ENCODE peak calls at places on chromosome 18, in ten cellular contexts. L, U, B, P, X, V, Z, F, I and H are unnamed samples.

GRCh38 chr18:79365701-79366100 is 30.0 kb upstream of the NFATC1 start:
- DNase-seq in U (no peak), F (no peak), I (no peak), X (no peak), L (no peak), B (no peak), P (no peak), Z (peak), V (no peak), H (no peak)

GRCh38 chr18:8283901-8284585 is 325.2 kb upstream of the RAB12 start:
- DNase-seq in P (peak), V (no peak), B (no peak), Z (peak), L (no peak), U (no peak), I (peak), X (no peak), F (no peak), H (no peak)

GRCh38 chr18:79506191-79507075 is 110.7 kb downstream of the NFATC1 start:
- DNase-seq in P (peak), B (peak), X (no peak), L (peak), Z (no peak), V (no peak), I (peak), F (no peak), U (peak), H (no peak)

GRCh38 chr18:55097406-55098170 is 138.3 kb upstream of the CCDC68 start:
- DNase-seq in Z (no peak), X (no peak), P (peak), L (no peak), V (no peak), F (peak), B (peak), U (no peak), I (peak), H (no peak)

GRCh38 chr18:48955528-48956261 is 4.9 kb upstream of the SMAD7 start:
- DNase-seq in X (peak), Z (peak), V (no peak), U (peak), I (peak), P (peak), B (peak), F (no peak), L (peak), H (no peak)

GRCh38 chr18:80163183-80163582 is 54.1 kb downstream of the ADNP2 start:
- DNase-seq in L (no peak), B (no peak), V (no peak), X (no peak), I (no peak), F (no peak), U (no peak), Z (no peak), P (no peak), H (no peak)

GRCh38 chr18:28005164-28005563 is 171.8 kb downstream of the CDH2 start:
- DNase-seq in F (no peak), I (no peak), L (no peak), U (no peak), X (no peak), P (no peak), Z (no peak), B (no peak), V (no peak), H (no peak)

GRCh38 chr18:71784777-71785176 is 759.4 kb downstream of the CBLN2 start:
- DNase-seq in U (no peak), Z (no peak), X (no peak), B (no peak), L (no peak), V (peak), F (peak), I (no peak), P (peak), H (peak)

GRCh38 chr18:75654928-75655745 is 227.6 kb upstream of the SMIM21 start:
- DNase-seq in B (peak), V (no peak), U (no peak), Z (no peak), L (no peak), F (no peak), I (no peak), P (no peak), X (no peak), H (no peak)

GRCh38 chr18:76958692-76959341 is 136.5 kb downstream of the ZNF236 start:
- DNase-seq in Z (no peak), I (no peak), L (no peak), F (no peak), B (no peak), U (peak), P (peak), V (no peak), X (no peak), H (no peak)

GRCh38 chr18:66534110-66534509 is 69.8 kb downstream of the CDH19 start:
- DNase-seq in V (no peak), F (no peak), B (no peak), X (no peak), Z (no peak), U (no peak), L (no peak), I (no peak), P (no peak), H (no peak)

GRCh38 chr18:53657257-53657656 is 567.2 kb downstream of the MBD2 start:
- DNase-seq in B (no peak), L (no peak), Z (no peak), U (no peak), P (no peak), X (no peak), I (no peak), V (no peak), F (no peak), H (no peak)

GRCh38 chr18:39186008-39186407 is 1620.4 kb upstream of the CELF4 start:
- DNase-seq in Z (no peak), L (no peak), X (no peak), V (no peak), F (no peak), I (no peak), B (no peak), U (no peak), P (no peak), H (no peak)

GRCh38 chr18:56727399-56727798 is 76.2 kb downstream of the WDR7 start:
- DNase-seq in B (no peak), X (no peak), F (no peak), I (no peak), V (no peak), L (no peak), P (no peak), Z (no peak), U (no peak), H (no peak)

GRCh38 chr18:23740105-23740830 is 51.0 kb downstream of the LAMA3 start:
- DNase-seq in L (no peak), Z (no peak), X (peak), U (no peak), B (peak), I (peak), V (no peak), F (peak), P (peak), H (peak)

GRCh38 chr18:68500551-68500950 is 214.4 kb downstream of the TMX3 start:
- DNase-seq in U (no peak), I (no peak), P (no peak), B (no peak), Z (no peak), V (no peak), X (no peak), L (no peak), F (no peak), H (no peak)

GRCh38 chr18:48367557-48367956 is 41.6 kb downstream of the ZBTB7C start:
- DNase-seq in V (no peak), P (no peak), U (no peak), F (no peak), B (no peak), L (no peak), I (no peak), Z (no peak), X (no peak), H (no peak)

GRCh38 chr18:59264136-59264571 is 9.1 kb downstream of the RAX start:
- DNase-seq in I (no peak), X (no peak), L (no peak), V (no peak), F (no peak), U (no peak), Z (no peak), B (no peak), P (no peak), H (no peak)

GRCh38 chr18:46506974-46507373 is 150.0 kb downstream of the LOXHD1 start:
- DNase-seq in L (no peak), X (no peak), P (no peak), B (no peak), I (no peak), U (no peak), Z (no peak), F (no peak), V (no peak), H (no peak)

GRCh38 chr18:26003391-26003790 is 87.0 kb downstream of the SS18 start:
- DNase-seq in I (no peak), P (peak), L (no peak), X (peak), Z (no peak), V (no peak), B (no peak), U (no peak), F (no peak), H (peak)

GRCh38 chr18:77113361-77114069 is 19.1 kb downstream of the MBP start:
- DNase-seq in L (no peak), V (no peak), X (no peak), P (no peak), B (peak), Z (no peak), U (no peak), I (no peak), F (no peak), H (no peak)

DNA sequence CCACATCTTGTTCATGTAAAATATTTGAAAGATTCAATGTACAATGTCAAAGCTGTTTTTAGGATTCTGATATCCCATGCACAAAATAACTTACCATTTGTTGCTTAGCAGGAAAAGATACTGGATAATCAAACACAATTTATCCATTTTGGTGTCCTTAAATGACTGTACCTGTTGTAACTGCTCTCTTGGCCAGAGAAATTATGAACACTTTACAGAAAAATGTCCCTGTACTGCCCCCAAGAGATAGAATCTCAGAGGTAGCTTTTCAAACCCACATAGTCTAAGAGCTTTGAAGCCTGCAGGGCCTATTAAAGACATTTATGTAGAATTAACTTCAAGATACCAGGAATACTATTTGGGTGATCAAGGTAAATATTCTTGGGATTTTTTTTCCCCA is 12.2 kb upstream of the ME2 start:
- DNase-seq in Z (no peak), X (no peak), I (peak), L (no peak), B (no peak), U (no peak), P (peak), F (no peak), V (peak), H (peak)
- TF ChIP-seq CTCF in Z (peak), X (no peak), I (no peak), L (no peak), B (no peak), U (peak), P (peak), F (peak), V (no peak), H (peak)

GRCh38 chr18:34867520-34867919 is 157.4 kb downstream of the DTNA start:
- DNase-seq in V (no peak), U (peak), L (no peak), Z (no peak), P (peak), X (no peak), I (no peak), B (peak), F (peak), H (no peak)

GRCh38 chr18:34866310-34866709 is 156.2 kb downstream of the DTNA start:
- DNase-seq in F (no peak), P (no peak), I (no peak), Z (no peak), L (no peak), X (no peak), B (no peak), U (no peak), V (no peak), H (no peak)

GRCh38 chr18:34870916-34871315 is 160.8 kb downstream of the DTNA start:
- DNase-seq in I (no peak), B (no peak), Z (no peak), U (no peak), X (no peak), P (no peak), V (no peak), L (no peak), F (no peak), H (no peak)

GRCh38 chr18:34864836-34865497 is 154.9 kb downstream of the DTNA start:
- DNase-seq in Z (no peak), X (no peak), V (no peak), U (no peak), P (no peak), I (no peak), L (no peak), B (no peak), F (no peak), H (no peak)

DNA sequence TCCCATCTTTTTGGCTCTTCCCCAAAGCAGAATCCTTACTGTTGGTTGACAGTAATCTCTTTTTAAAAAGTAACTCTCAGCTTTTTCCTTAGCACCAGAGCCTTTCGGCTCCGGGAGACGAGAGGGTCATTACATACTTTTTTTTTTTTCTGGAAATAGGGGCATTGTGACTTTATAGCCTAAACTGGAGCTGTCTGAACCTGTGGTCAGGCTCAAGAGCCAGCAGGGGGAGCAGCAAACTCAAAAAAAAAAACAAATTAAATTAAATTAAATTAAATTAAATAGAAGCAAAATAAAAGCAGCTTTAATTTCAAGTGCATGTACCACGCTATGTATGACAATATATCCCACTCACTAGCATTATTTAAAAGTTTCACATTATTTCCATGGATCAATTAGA is 156.6 kb downstream of the DTNA start:
- DNase-seq in P (peak), U (no peak), I (peak), V (no peak), L (no peak), Z (peak), X (no peak), F (no peak), B (no peak), H (peak)
- TF ChIP-seq CTCF in P (peak), U (peak), I (peak), V (no peak), L (no peak), Z (peak), X (no peak), F (peak), B (no peak), H (peak)

GRCh38 chr18:11105463-11105862 is 43.9 kb downstream of the PIEZO2 start:
- DNase-seq in L (no peak), B (no peak), X (no peak), I (no peak), Z (no peak), P (no peak), V (no peak), F (no peak), U (no peak), H (no peak)
- TF ChIP-seq CTCF in L (no peak), B (no peak), X (no peak), I (no peak), Z (no peak), P (no peak), V (no peak), F (no peak), U (no peak), H (no peak)

GRCh38 chr18:36897253-36897652 is 68.3 kb downstream of the KIAA1328 start:
- DNase-seq in L (no peak), F (no peak), I (no peak), P (no peak), V (no peak), U (no peak), B (no peak), X (no peak), Z (no peak), H (no peak)

GRCh38 chr18:36903215-36903928 is 74.4 kb downstream of the KIAA1328 start:
- DNase-seq in F (no peak), X (no peak), L (no peak), U (no peak), Z (peak), I (peak), B (no peak), P (peak), V (no peak), H (peak)

GRCh38 chr18:36901277-36901701 is 72.4 kb downstream of the KIAA1328 start:
- DNase-seq in P (peak), X (no peak), U (no peak), F (no peak), B (no peak), V (no peak), I (peak), Z (peak), L (no peak), H (peak)

GRCh38 chr18:36895606-36896005 is 66.7 kb downstream of the KIAA1328 start:
- DNase-seq in U (no peak), B (no peak), F (no peak), P (no peak), X (no peak), L (no peak), Z (no peak), I (no peak), V (no peak), H (no peak)

DNA sequence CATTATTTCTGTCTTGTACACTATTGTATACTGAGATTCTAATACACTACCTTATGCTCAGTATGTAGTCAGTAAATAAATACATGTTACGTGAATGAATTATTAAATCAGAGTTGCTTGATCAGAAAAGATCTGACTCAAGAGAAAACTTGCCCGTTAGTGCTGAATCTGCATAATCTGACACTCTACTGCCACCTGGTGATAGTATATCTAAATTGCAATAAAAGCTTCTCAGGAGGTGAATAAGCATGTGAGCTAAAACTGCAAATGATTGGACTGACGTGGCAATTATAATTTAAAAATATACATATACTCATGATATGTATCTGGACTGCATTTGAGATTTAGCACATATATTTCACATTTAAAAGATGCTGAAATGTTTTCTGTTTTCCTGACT is 70.4 kb downstream of the KIAA1328 start:
- DNase-seq in X (no peak), Z (peak), F (peak), L (no peak), U (no peak), B (no peak), I (peak), P (peak), V (no peak), H (peak)
- TF ChIP-seq CTCF in X (peak), Z (peak), F (peak), L (no peak), U (no peak), B (no peak), I (peak), P (peak), V (no peak), H (peak)

GRCh38 chr18:33404244-33404873 is 36.2 kb downstream of the CCDC178 start:
- DNase-seq in P (peak), U (no peak), I (no peak), F (no peak), B (no peak), X (no peak), L (no peak), V (peak), Z (no peak), H (no peak)
- TF ChIP-seq CTCF in P (peak), U (no peak), I (peak), F (no peak), B (no peak), X (peak), L (no peak), V (no peak), Z (peak), H (peak)

DNA sequence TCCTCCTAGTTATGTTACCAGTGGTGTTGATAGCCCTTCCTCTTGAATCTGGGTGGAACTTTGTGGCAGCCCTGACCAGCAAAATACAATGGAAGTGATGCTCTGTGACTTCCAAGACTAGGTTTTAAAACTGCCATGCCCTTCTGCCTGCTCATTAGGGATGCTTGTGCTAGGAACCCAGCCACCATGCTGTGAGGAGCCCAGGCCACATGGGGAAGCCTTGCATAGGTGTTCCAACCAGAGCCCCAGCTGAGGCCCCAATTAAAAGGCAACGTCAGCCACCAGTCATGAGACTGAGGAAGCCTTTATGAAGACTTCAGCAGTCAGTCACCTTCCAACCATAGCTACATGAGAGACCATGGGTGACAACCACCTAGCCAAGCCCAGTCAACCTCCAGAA is 14.0 kb upstream of the MAPRE2 start:
- DNase-seq in U (no peak), B (no peak), X (no peak), L (no peak), Z (no peak), F (no peak), V (no peak), I (no peak), P (no peak), H (no peak)
- TF ChIP-seq CTCF in U (no peak), B (no peak), X (no peak), L (no peak), Z (no peak), F (no peak), V (no peak), I (no peak), P (no peak), H (no peak)

DNA sequence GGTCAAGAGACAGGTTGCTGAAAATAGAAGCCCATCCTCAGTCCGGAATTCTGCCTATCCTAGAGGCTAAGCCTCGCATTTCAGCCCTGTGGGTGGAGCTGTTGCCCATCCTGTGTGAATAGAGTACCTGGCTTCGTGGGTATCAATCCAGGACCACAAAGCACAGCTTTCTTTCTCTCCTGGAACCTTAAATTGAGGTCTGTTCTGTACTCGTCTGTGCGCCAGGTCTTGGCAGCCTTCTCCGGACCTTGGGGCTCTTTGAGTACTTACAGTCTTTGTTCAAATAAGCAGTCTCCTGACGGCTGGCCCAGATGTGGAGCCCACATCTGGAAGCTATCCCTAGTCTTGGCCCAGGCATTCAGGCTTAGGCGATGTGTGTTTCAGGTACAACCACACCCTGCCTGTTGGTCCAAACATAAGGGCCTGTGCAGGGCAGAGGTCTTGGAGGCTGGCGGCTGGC is 294.3 kb downstream of the BCL2 start:
- DNase-seq in P (peak), B (peak), V (no peak), Z (no peak), L (no peak), U (peak), I (no peak), F (peak), X (no peak), H (peak)
- TF ChIP-seq CTCF in P (peak), B (peak), V (no peak), Z (peak), L (no peak), U (peak), I (peak), F (no peak), X (no peak), H (peak)

GRCh38 chr18:58128286-58129018 is 84.4 kb downstream of the NEDD4L start:
- DNase-seq in B (no peak), U (no peak), V (no peak), X (peak), Z (peak), P (no peak), I (peak), F (no peak), L (no peak), H (no peak)

GRCh38 chr18:58125756-58126155 is 81.7 kb downstream of the NEDD4L start:
- DNase-seq in X (no peak), B (no peak), Z (no peak), I (no peak), U (no peak), L (no peak), F (no peak), V (no peak), P (no peak), H (no peak)

GRCh38 chr18:58124475-58124874 is 80.4 kb downstream of the NEDD4L start:
- DNase-seq in Z (no peak), P (no peak), F (no peak), I (no peak), L (no peak), B (no peak), U (no peak), V (no peak), X (no peak), H (no peak)

GRCh38 chr18:58129019-58129374 is 85.0 kb downstream of the NEDD4L start:
- DNase-seq in U (no peak), V (no peak), L (no peak), X (peak), I (no peak), F (no peak), Z (no peak), B (no peak), P (no peak), H (no peak)

DNA sequence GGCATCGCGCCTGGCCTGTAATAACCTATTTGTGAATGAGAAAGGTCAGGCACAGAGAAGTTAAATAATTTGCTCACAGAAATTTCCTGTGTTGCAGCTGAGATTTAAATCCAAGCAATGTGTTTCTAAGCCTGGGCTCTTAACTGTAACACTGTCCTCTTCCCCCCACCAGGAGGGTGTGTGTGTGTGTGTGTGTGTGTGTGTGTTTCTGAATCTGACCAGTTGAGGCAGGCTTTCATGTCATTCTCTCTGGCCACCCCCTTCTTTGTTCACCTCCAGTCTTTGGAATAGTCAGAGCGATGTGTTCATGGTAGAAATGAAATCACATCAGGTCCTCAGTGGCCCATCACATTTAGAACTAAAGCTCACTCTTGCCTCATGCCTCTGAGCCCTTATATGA is 81.2 kb downstream of the NEDD4L start:
- DNase-seq in F (peak), I (no peak), Z (no peak), B (no peak), P (no peak), X (no peak), V (no peak), L (no peak), U (no peak), H (no peak)
- TF ChIP-seq CTCF in F (no peak), I (no peak), Z (peak), B (no peak), P (no peak), X (no peak), V (no peak), L (no peak), U (no peak), H (no peak)